ENCODE peak calls at places on chromosome 1, in five cellular contexts. I is CD4-positive, alpha-beta T cell; R is brain microvascular endothelial cell; M is activated T-cell treated with anti-CD3 and anti-CD28 coated beads for 1 hour; Q is testis. Z is an unnamed sample.

GRCh38 chr1:196002906-196003305 is 605.3 kb downstream of the KCNT2 start:
- DNase-seq in M (no peak), Q (no peak), I (no peak), R (no peak), Z (peak; percentile 29)

GRCh38 chr1:145799806-145800205 is 24.1 kb downstream of the RNF115 start:
- DNase-seq in M (no peak), R (no peak), I (no peak), Q (no peak), Z (no peak)

GRCh38 chr1:6037338-6037762 is 8.3 kb upstream of the KCNAB2 start:
- DNase-seq in R (peak; percentile 87), M (no peak), I (no peak), Q (no peak), Z (no peak)

GRCh38 chr1:64687725-64688285 is 57.1 kb upstream of the RAVER2 start:
- DNase-seq in Q (no peak), M (no peak), I (no peak), R (peak; percentile 43), Z (no peak)

GRCh38 chr1:98210563-98210962 is 289.7 kb upstream of the DPYD start:
- DNase-seq in R (no peak), I (no peak), Q (no peak), M (no peak), Z (no peak)

GRCh38 chr1:89546082-89546889 is 21.7 kb downstream of the LRRC8B start:
- DNase-seq in R (peak; percentile 68), Q (no peak), M (no peak), I (no peak), Z (peak; percentile 65)

GRCh38 chr1:235054466-235054865 is 74.2 kb downstream of the TOMM20 start:
- DNase-seq in Q (no peak), R (no peak), I (no peak), M (no peak), Z (no peak)

GRCh38 chr1:84876353-84876752 is 16.7 kb downstream of the LPAR3 start:
- DNase-seq in R (no peak), I (no peak), Q (no peak), M (no peak), Z (no peak)

GRCh38 chr1:32215629-32216505 is 6.3 kb downstream of the TMEM234 start:
- DNase-seq in M (peak; percentile 48), I (peak; percentile 57), R (peak; percentile 53), Q (peak; percentile 82), Z (peak; percentile 57)

GRCh38 chr1:113219377-113219776 is 146.4 kb downstream of the LRIG2 start:
- DNase-seq in R (no peak), M (no peak), I (no peak), Q (no peak), Z (no peak)

GRCh38 chr1:203038217-203038741 is 12.0 kb downstream of the PPFIA4 start:
- DNase-seq in M (no peak), R (peak; percentile 32), Q (peak; percentile 84), I (no peak), Z (peak; percentile 98)

GRCh38 chr1:118989006-118989736 is 1.0 kb upstream of the TBX15 start:
- DNase-seq in I (no peak), M (no peak), Q (no peak), R (peak; percentile 73), Z (no peak)

GRCh38 chr1:99851850-99852454 is 1.8 kb downstream of the AGL start:
- DNase-seq in I (no peak), Q (no peak), M (no peak), R (no peak), Z (no peak)

GRCh38 chr1:206955476-206956312 is 9.4 kb upstream of the PIGR start:
- DNase-seq in Q (no peak), I (no peak), R (no peak), M (no peak), Z (no peak)

GRCh38 chr1:182962554-182963115 is 9.7 kb upstream of the SHCBP1L start:
- DNase-seq in Q (peak; percentile 88), I (no peak), M (no peak), R (peak; percentile 83), Z (peak; percentile 76)

GRCh38 chr1:192580351-192580962 is 4.9 kb downstream of the RGS1 start:
- DNase-seq in M (no peak), I (no peak), Q (no peak), R (no peak), Z (peak; percentile 23)

GRCh38 chr1:205513774-205514173 is 9.3 kb downstream of the CDK18 start:
- DNase-seq in R (no peak), M (no peak), I (no peak), Q (no peak), Z (no peak)

GRCh38 chr1:172556461-172556860 is 23.5 kb downstream of the SUCO start:
- DNase-seq in M (no peak), Q (no peak), R (no peak), I (no peak), Z (no peak)

GRCh38 chr1:47732489-47732888 is 264.7 kb downstream of the TRABD2B start:
- DNase-seq in Q (no peak), I (no peak), R (no peak), M (no peak), Z (no peak)

GRCh38 chr1:117658676-117659075 is 52.8 kb downstream of the TENT5C start:
- DNase-seq in Q (no peak), I (peak; percentile 73), M (peak; percentile 42), R (no peak), Z (no peak)

GRCh38 chr1:117919376-117919775 is 10.0 kb downstream of the GDAP2 start:
- DNase-seq in M (no peak), Q (no peak), R (no peak), I (no peak), Z (no peak)

GRCh38 chr1:32967863-32968571 is 3.4 kb upstream of the RNF19B start:
- DNase-seq in M (no peak), I (no peak), R (peak; percentile 32), Q (no peak), Z (peak; percentile 49)

GRCh38 chr1:97202981-97203380 is 481.4 kb downstream of the PTBP2 start:
- DNase-seq in R (no peak), M (no peak), I (no peak), Q (no peak), Z (no peak)

GRCh38 chr1:34164510-34165381 is at the start of gene CSMD2:
- DNase-seq in R (peak; percentile 7), I (no peak), M (no peak), Q (peak; percentile 44), Z (no peak)

GRCh38 chr1:228240411-228241240 is 32.8 kb downstream of the OBSCN start:
- DNase-seq in Q (no peak), R (no peak), M (no peak), I (no peak), Z (no peak)

GRCh38 chr1:227268943-227269342 is 49.3 kb downstream of the CDC42BPA start:
- DNase-seq in Q (no peak), R (no peak), M (no peak), I (no peak), Z (no peak)

GRCh38 chr1:85453640-85454194 is 11.2 kb downstream of the DDAH1 start:
- DNase-seq in R (no peak), M (no peak), Q (no peak), I (no peak), Z (no peak)

GRCh38 chr1:65881070-65881594 is 88.4 kb downstream of the PDE4B start:
- DNase-seq in I (no peak), Q (no peak), M (no peak), R (no peak), Z (peak; percentile 10)

GRCh38 chr1:26994020-26994745 is 691 bp downstream of the TRNP1 start:
- DNase-seq in M (peak; percentile 12), I (no peak), R (no peak), Q (no peak), Z (no peak)